ENCODE peak calls at places on chromosomes 6 and 20, in ten cellular contexts. P, H, Q, R, Z, M, A, X, C and D are unnamed samples.

GRCh38 chr6:11279213-11279780 is 46.8 kb upstream of the NEDD9 start:
- DNase-seq in P (no peak), H (no peak), Q (peak; percentile 16), R (no peak), Z (peak; percentile 14), M (no peak), A (no peak), X (no peak), C (peak; percentile 46), D (no peak)

GRCh38 chr6:156651438-156651837 is 125.7 kb upstream of the ARID1B start:
- DNase-seq in P (no peak), H (no peak), Q (no peak), R (no peak), Z (no peak), M (no peak), A (no peak), X (no peak), C (no peak), D (no peak)

GRCh38 chr20:22525069-22525820 is 59.1 kb downstream of the FOXA2 start:
- DNase-seq in P (no peak), H (no peak), Q (no peak), R (no peak), Z (no peak), M (no peak), A (no peak), X (no peak), C (no peak), D (no peak)

GRCh38 chr6:38004908-38005307 is 185.4 kb downstream of the ZFAND3 start:
- DNase-seq in P (no peak), H (no peak), Q (no peak), R (no peak), Z (no peak), M (no peak), A (no peak), X (no peak), C (no peak), D (no peak)

GRCh38 chr6:89843070-89843469 is 13.4 kb downstream of the CASP8AP2 start:
- DNase-seq in P (no peak), H (no peak), Q (peak; percentile 55), R (no peak), Z (peak; percentile 34), M (no peak), A (no peak), X (no peak), C (no peak), D (no peak)

GRCh38 chr6:160348552-160349441 is 619 bp downstream of the SLC22A3 start:
- DNase-seq in P (peak; percentile 53), H (no peak), Q (no peak), R (no peak), Z (no peak), M (peak; percentile 61), A (peak; percentile 50), X (peak; percentile 45), C (no peak), D (no peak)

GRCh38 chr20:51862796-51863195 is 60.5 kb upstream of the SALL4 start:
- DNase-seq in P (no peak), H (no peak), Q (no peak), R (no peak), Z (peak; percentile 18), M (no peak), A (no peak), X (no peak), C (no peak), D (no peak)

GRCh38 chr6:85463621-85464259 is 13.9 kb downstream of the NT5E start:
- DNase-seq in P (no peak), H (no peak), Q (no peak), R (no peak), Z (no peak), M (no peak), A (no peak), X (no peak), C (no peak), D (no peak)

GRCh38 chr6:114342086-114342825 is 567 bp downstream of the HS3ST5 start:
- DNase-seq in P (no peak), H (peak; percentile 12), Q (no peak), R (no peak), Z (no peak), M (peak; percentile 66), A (peak; percentile 21), X (peak; percentile 18), C (no peak), D (no peak)

GRCh38 chr20:7695622-7696021 is 244.6 kb downstream of the HAO1 start:
- DNase-seq in P (no peak), H (no peak), Q (peak; percentile 39), R (no peak), Z (peak; percentile 16), M (no peak), A (no peak), X (no peak), C (no peak), D (no peak)

DNA sequence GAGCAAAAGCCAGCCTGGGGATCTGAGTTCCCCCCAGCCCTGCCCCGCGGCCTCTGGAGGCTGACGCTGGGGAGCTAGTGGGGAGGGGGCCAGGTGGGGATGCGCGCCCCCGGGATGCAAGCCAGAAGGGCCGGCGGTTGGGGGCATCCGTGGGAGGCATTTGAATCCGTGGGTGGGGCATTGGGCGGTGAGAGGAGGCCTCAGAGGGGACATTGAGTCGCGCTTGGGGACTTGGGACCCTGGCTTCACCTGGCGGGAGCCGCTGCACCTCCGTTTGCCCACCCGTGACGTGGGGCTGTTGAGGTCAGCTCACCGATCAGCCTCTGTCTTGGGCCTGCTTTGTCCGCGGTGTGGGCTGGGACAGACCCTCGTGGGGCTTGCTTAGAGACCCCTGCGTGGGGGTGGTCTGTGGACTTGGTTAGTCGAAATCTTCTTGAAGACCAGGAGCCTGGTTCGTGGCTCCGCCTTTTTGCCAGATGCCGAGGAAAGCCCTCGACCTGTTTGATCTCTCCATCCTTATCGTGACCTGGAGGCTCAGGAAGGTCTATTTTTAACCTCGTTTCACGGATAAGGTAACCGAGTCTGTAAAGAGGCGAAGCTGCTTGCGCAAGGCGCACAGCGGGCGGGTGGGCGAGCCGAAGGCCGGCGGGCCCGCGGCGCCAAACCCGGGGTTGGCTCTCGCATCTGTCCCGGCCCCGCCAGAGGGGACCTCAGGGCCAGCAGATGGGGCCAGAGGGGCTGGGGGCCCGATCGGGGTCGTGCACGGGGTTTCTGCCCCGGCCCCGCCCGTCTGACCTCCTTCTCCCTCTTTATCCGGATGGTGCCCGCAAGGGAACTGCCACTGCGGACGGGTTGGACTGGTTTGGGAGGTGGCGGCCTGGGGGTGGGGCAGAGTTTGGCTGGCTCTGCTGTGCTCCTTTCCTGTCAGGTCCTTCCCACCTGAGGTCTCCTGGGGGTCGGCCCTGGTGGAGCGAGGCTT is 8.3 kb downstream of the FAM110A start:
- DNase-seq in P (peak; percentile 81), H (peak; percentile 58), Q (no peak), R (no peak), Z (no peak), M (peak; percentile 74), A (peak; percentile 75), X (peak; percentile 87), C (no peak), D (no peak)
- H3K4me3 ChIP-seq in P (peak overlapping the region; percentile 39), H (peak overlapping the region; percentile 51), Q (peak overlapping the region; percentile 26), R (peak overlapping the region; percentile 52), Z (peak overlapping the region; percentile 43), M (peak overlapping the region; percentile 47), A (no peak overlapping the region), X (peak overlapping the region; percentile 52), C (no peak overlapping the region), D (peak overlapping the region; percentile 48)

GRCh38 chr20:21214431-21214830 is 88.5 kb downstream of the KIZ start:
- DNase-seq in P (no peak), H (no peak), Q (no peak), R (no peak), Z (peak; percentile 9), M (no peak), A (no peak), X (no peak), C (no peak), D (no peak)
- TF ChIP-seq CTCF in P (no peak), H (no peak), Q (no peak), R (no peak), Z (no peak), M (no peak), A (no peak), X (no peak), C (no peak), D (no peak)

GRCh38 chr6:27593861-27594260 is 121.0 kb upstream of the ZNF184 start:
- DNase-seq in P (no peak), H (no peak), Q (no peak), R (no peak), Z (no peak), M (no peak), A (no peak), X (no peak), C (no peak), D (no peak)

GRCh38 chr6:27591660-27592059 is 118.8 kb upstream of the ZNF184 start:
- DNase-seq in P (no peak), H (no peak), Q (peak; percentile 72), R (no peak), Z (peak; percentile 52), M (peak; percentile 15), A (no peak), X (no peak), C (no peak), D (no peak)

GRCh38 chr6:27593200-27593818 is 120.4 kb upstream of the ZNF184 start:
- DNase-seq in P (no peak), H (no peak), Q (no peak), R (no peak), Z (no peak), M (no peak), A (no peak), X (no peak), C (no peak), D (no peak)

GRCh38 chr6:27592107-27592480 is 119.2 kb upstream of the ZNF184 start:
- DNase-seq in P (no peak), H (no peak), Q (peak; percentile 50), R (no peak), Z (no peak), M (peak; percentile 36), A (no peak), X (no peak), C (no peak), D (no peak)

DNA sequence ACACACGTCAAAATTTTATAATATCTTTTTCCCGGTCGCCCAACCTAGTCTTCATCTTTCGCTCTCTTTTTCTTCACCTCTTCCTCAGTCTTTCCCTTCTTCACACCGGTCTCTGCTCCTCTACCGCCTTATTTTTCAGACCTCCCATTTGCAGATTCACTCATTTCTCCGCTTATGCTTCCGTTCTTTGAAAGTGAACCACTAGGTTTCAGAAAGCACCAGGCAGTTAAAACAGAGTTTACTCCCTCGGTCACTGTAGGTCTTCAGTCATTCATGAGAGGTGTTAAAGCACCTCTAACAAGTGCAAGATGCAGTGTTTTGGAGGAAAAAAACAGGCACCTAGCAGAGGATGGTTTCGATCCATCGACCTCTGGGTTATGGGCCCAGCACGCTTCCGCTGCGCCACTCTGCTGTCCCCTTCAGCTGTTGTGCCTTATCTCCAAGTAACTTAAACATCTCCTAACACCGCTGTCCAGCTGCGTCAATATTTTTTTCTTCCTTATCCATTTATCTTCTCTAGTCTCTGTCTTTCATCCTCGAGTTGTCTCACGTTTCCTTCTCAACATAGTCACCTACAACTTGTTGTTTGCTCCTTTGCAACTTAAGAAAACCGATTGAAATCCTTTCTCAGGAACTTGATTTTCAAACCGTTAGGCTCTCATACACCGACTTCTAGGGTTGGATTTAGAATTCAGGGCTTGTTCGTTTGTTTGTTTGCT is 119.7 kb upstream of the ZNF184 start:
- DNase-seq in P (no peak), H (no peak), Q (peak; percentile 73), R (no peak), Z (peak; percentile 90), M (peak; percentile 40), A (peak; percentile 19), X (peak; percentile 43), C (no peak), D (peak; percentile 91)
- H3K4me3 ChIP-seq in P (no peak overlapping the region), H (no peak overlapping the region), Q (peak overlapping the region; percentile 69), R (no peak overlapping the region), Z (peak overlapping the region; percentile 31), M (peak overlapping the region; percentile 48), A (no peak overlapping the region), X (peak overlapping the region; percentile 14), C (no peak overlapping the region), D (peak overlapping the region; percentile 60)

GRCh38 chr6:33923857-33924514 is 120.2 kb upstream of the MLN start:
- DNase-seq in P (no peak), H (no peak), Q (no peak), R (no peak), Z (no peak), M (no peak), A (no peak), X (no peak), C (no peak), D (no peak)
- TF ChIP-seq CTCF in P (no peak), H (no peak), Q (no peak), R (no peak), Z (no peak), M (no peak), A (no peak), X (no peak), C (no peak), D (no peak)